ENCODE peak calls at places on chromosomes 5 and 9, in four cellular contexts. W is cardiac fibroblast, X is naive B cell, Z is natural killer cell. Q is an unnamed sample.

GRCh38 chr9:4548796-4549725 is 58.8 kb downstream of the SLC1A1 start:
- DNase-seq in X (no peak), Z (no peak), W (peak; percentile 6), Q (peak; percentile 6)

GRCh38 chr9:8473226-8473625 is 673.6 kb upstream of the DMAC1 start:
- DNase-seq in X (no peak), Z (no peak), W (no peak), Q (no peak)

GRCh38 chr5:150706776-150707390 is 6.0 kb upstream of the RBM22 start:
- DNase-seq in W (no peak), X (no peak), Z (no peak), Q (no peak)

GRCh38 chr9:134223601-134224122 is 59.3 kb upstream of the RNU6ATAC start:
- DNase-seq in Z (no peak), W (no peak), X (no peak), Q (no peak)

GRCh38 chr5:6365142-6365976 is 13.0 kb downstream of the MED10 start:
- DNase-seq in Z (no peak), W (peak; percentile 19), X (no peak), Q (no peak)

GRCh38 chr9:13568446-13568845 is 289.0 kb upstream of the MPDZ start:
- DNase-seq in W (peak; percentile 46), X (no peak), Z (no peak), Q (no peak)

GRCh38 chr5:126988021-126988569 is 42.3 kb downstream of the MARCHF3 start:
- DNase-seq in Z (no peak), W (no peak), X (peak; percentile 84), Q (peak; percentile 85)

GRCh38 chr5:34603378-34603777 is 52.8 kb upstream of the RAI14 start:
- DNase-seq in X (no peak), W (no peak), Z (no peak), Q (no peak)

GRCh38 chr5:39656600-39656999 is 231.8 kb upstream of the DAB2 start:
- DNase-seq in X (no peak), W (no peak), Z (no peak), Q (no peak)

GRCh38 chr5:177005619-177006264 is 837 bp downstream of the UIMC1 start:
- DNase-seq in W (peak; percentile 77), X (peak; percentile 61), Z (peak; percentile 54), Q (peak; percentile 84)

GRCh38 chr5:157511656-157512644 is 51.9 kb downstream of the NIPAL4 start:
- DNase-seq in X (no peak), Z (no peak), W (peak; percentile 99), Q (no peak)

GRCh38 chr5:14424011-14424685 is 157.4 kb upstream of the OTULINL start:
- DNase-seq in X (no peak), Z (no peak), W (no peak), Q (no peak)